ENCODE peak calls at places on chromosome X, in four cellular contexts. G, L, A and P are unnamed samples. For H3K36me3, the result is how much of the 10 kb centered on the place peaks cover.

GRCh38 chrX:22135994-22136684 is 104.0 kb downstream of the PHEX start:
- DNase-seq in A (no peak), L (no peak), G (peak), P (no peak)

GRCh38 chrX:18668059-18668458 is 3.8 kb downstream of the RS1 start:
- DNase-seq in A (no peak), G (no peak), L (no peak), P (no peak)

GRCh38 chrX:147838465-147839131 is 73.1 kb upstream of the FMR1 start:
- DNase-seq in A (no peak), G (peak), L (no peak), P (no peak)

GRCh38 chrX:78665286-78665685 is 6.2 kb upstream of the RTL3 start:
- DNase-seq in A (no peak), L (no peak), G (no peak), P (no peak)

GRCh38 chrX:40105791-40106676 is 8.3 kb upstream of the BCOR start:
- DNase-seq in L (peak), A (peak), G (no peak), P (no peak)

GRCh38 chrX:47523297-47523696 is 37.7 kb upstream of the ARAF start:
- DNase-seq in A (peak), L (peak), G (peak), P (peak)

GRCh38 chrX:124388562-124388961 is 42.2 kb downstream of the SH2D1A start:
- DNase-seq in A (no peak), G (peak), L (peak), P (no peak)

GRCh38 chrX:40150503-40150902 is 52.7 kb upstream of the BCOR start:
- DNase-seq in L (no peak), G (no peak), A (no peak), P (no peak)

GRCh38 chrX:152632445-152633097 is 5.1 kb upstream of the GABRQ start:
- DNase-seq in G (peak), L (peak), A (peak), P (no peak)

GRCh38 chrX:63686878-63687714 is 97.9 kb downstream of the ARHGEF9 start:
- DNase-seq in L (no peak), A (no peak), G (peak), P (no peak)

GRCh38 chrX:97267916-97268680 is 384.4 kb downstream of the RPA4 start:
- DNase-seq in L (no peak), G (peak), A (no peak), P (no peak)

GRCh38 chrX:96453139-96453538 is 231.5 kb upstream of the DIAPH2 start:
- DNase-seq in G (no peak), L (no peak), A (no peak), P (no peak)

GRCh38 chrX:73852022-73852421 is 289.0 kb downstream of the CHIC1 start:
- DNase-seq in L (no peak), A (no peak), G (no peak), P (no peak)

GRCh38 chrX:73850124-73851013 is 287.4 kb downstream of the CHIC1 start:
- DNase-seq in A (no peak), G (peak), L (peak), P (no peak)

GRCh38 chrX:73849054-73849453 is 286.1 kb downstream of the CHIC1 start:
- DNase-seq in A (no peak), L (no peak), G (no peak), P (no peak)

GRCh38 chrX:73851014-73852009 is 288.3 kb downstream of the CHIC1 start:
- DNase-seq in A (no peak), G (no peak), L (peak), P (no peak)

GRCh38 chrX:73847991-73848390 is 285.0 kb downstream of the CHIC1 start:
- DNase-seq in G (no peak), A (no peak), L (no peak), P (no peak)
- TF ChIP-seq CTCF in G (no peak), A (no peak), L (no peak), P (no peak)

GRCh38 chrX:1444896-1445480 is 7.7 kb downstream of the ASMTL start:
- DNase-seq in L (no peak), G (no peak), A (no peak), P (no peak)

GRCh38 chrX:1440506-1440905 is 12.2 kb downstream of the ASMTL start:
- DNase-seq in G (no peak), A (no peak), L (no peak), P (no peak)

GRCh38 chrX:1442016-1442665 is 10.6 kb downstream of the ASMTL start:
- DNase-seq in L (no peak), G (no peak), A (no peak), P (no peak)

GRCh38 chrX:1443496-1444075 is 9.1 kb downstream of the ASMTL start:
- DNase-seq in L (no peak), A (no peak), G (no peak), P (no peak)

GRCh38 chrX:1442724-1443367 is 9.9 kb downstream of the ASMTL start:
- DNase-seq in G (no peak), L (no peak), A (no peak), P (no peak)
- H3K36me3 ChIP-seq in G (under half), L (under half), A (under half), P (under half)

GRCh38 chrX:37905436-37906147 is 58.2 kb upstream of the DYNLT3 start:
- DNase-seq in L (no peak), A (no peak), G (peak), P (no peak)
- TF ChIP-seq CTCF in L (no peak), A (no peak), G (peak), P (no peak)

DNA sequence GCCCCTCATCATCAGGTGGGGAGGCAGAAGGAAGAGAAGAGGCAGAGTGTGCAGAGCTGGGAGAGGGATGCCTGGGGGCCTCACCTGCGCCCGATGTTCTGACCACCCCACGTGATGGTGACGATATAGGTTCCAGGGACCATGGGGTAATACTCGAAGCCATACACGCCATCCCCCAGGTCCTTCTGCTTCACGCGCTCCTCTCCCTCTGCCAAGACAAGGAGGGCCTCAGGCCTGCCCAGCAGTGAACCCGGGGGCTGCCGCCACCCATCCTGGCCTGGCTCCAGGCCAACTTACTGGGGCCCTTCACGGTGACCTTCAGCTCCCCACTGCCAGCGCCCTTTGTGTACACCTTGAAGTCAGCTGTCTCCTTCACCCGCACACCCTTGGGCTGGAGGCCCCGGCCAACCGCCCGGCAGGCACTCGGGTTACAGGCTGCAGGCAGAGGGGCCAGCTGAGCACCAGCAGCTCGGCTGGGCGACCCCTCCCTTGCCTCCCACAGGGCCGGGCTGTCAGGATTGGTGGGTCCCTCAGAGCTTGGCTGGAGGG is 9.3 kb downstream of the FLNA start:
- DNase-seq in A (no peak), L (no peak), G (no peak), P (no peak)
- H3K36me3 ChIP-seq in A (under half), L (under half), G (half or more), P (half or more)

GRCh38 chrX:1468250-1468772 is 15.6 kb upstream of the ASMTL start:
- DNase-seq in A (no peak), G (no peak), L (no peak), P (no peak)
- TF ChIP-seq CTCF in A (no peak), G (no peak), L (no peak), P (no peak)

DNA sequence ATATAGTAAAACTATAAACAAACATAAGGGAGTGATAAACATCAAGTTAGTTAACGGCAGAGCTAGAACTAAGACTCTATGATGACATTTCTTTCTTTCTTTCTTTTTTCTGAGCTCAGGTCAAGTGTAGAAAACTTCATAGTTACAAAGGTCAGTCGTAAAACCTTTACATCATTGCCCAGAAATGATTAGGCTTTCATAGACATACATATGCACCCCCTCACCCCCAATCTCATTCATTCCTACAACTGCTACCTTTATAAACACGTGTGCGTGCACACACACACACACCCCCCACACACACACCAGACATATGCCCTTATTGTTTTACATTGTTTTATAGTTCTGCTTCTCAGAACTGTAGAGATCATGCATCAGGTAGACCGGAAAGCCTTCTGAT is 5.7 kb downstream of the EIF1AX start:
- DNase-seq in G (no peak), A (no peak), L (no peak), P (no peak)
- H3K36me3 ChIP-seq in G (under half), A (under half), L (half or more), P (under half)

GRCh38 chrX:69761633-69762032 is 145.7 kb downstream of the EDA start:
- DNase-seq in A (no peak), L (no peak), G (no peak), P (no peak)
- TF ChIP-seq CTCF in A (no peak), L (no peak), G (no peak), P (no peak)